ENCODE peak calls at places on chromosomes 6 and 20, in five cellular contexts. G is ACHN, T is neural progenitor cell, I is lower leg skin, J is activated T-cell treated with anti-CD3 and anti-CD28 coated beads for 1 hour. P is an unnamed sample.
A peak's percentile ranks its signal among the peaks of the same experiment; 100 is the strongest.

GRCh38 chr6:68497927-68498326 is 137.2 kb upstream of the ADGRB3 start:
- DNase-seq in G (no peak), T (no peak), J (no peak), I (no peak), P (no peak)

GRCh38 chr6:53302678-53303360 is 45.9 kb downstream of the ELOVL5 start:
- DNase-seq in I (no peak), J (no peak), T (no peak), G (peak; percentile 75), P (no peak)

GRCh38 chr6:144264270-144265060 is 20.7 kb upstream of the UTRN start:
- DNase-seq in I (peak; percentile 43), T (peak; percentile 17), G (peak; percentile 94), J (no peak), P (peak; percentile 72)

GRCh38 chr20:20360464-20360863 is 7.4 kb upstream of the INSM1 start:
- DNase-seq in T (peak; percentile 76), I (no peak), G (peak; percentile 53), J (peak; percentile 5), P (no peak)

GRCh38 chr20:32564921-32565734 is 20.0 kb downstream of the NOL4L start:
- DNase-seq in G (no peak), J (no peak), I (peak; percentile 49), T (no peak), P (no peak)

GRCh38 chr6:55276745-55277627 is 50.3 kb upstream of the GFRAL start:
- DNase-seq in J (no peak), I (no peak), G (peak; percentile 62), T (peak; percentile 71), P (peak; percentile 2)

GRCh38 chr6:161131367-161131766 is 139.8 kb downstream of the MAP3K4 start:
- DNase-seq in J (no peak), T (no peak), I (no peak), G (no peak), P (no peak)

GRCh38 chr6:145028144-145028818 is 707.0 kb downstream of the EPM2A start:
- DNase-seq in J (no peak), I (no peak), G (peak; percentile 47), T (peak; percentile 59), P (no peak)

GRCh38 chr20:59123011-59123676 is 40.5 kb upstream of the ZNF831 start:
- DNase-seq in T (no peak), J (peak; percentile 32), I (no peak), G (no peak), P (no peak)

GRCh38 chr20:50354690-50355592 is 155.2 kb upstream of the PTPN1 start:
- DNase-seq in J (no peak), T (no peak), G (no peak), I (no peak), P (no peak)

GRCh38 chr6:30171677-30172471 is 8.5 kb downstream of the TRIM15 start:
- DNase-seq in G (no peak), T (peak; percentile 79), I (no peak), J (no peak), P (no peak)

GRCh38 chr6:148146717-148147116 is 195.9 kb upstream of the SASH1 start:
- DNase-seq in I (no peak), T (no peak), G (no peak), J (no peak), P (no peak)

GRCh38 chr6:146859795-146860495 is 261.2 kb downstream of the ADGB start:
- DNase-seq in I (no peak), T (no peak), J (no peak), G (no peak), P (no peak)

GRCh38 chr6:35302604-35303218 is 5.1 kb downstream of the DEF6 start:
- DNase-seq in T (no peak), J (peak; percentile 75), I (peak; percentile 53), G (peak; percentile 25), P (no peak)

GRCh38 chr6:156794546-156794945 is 17.4 kb downstream of the ARID1B start:
- DNase-seq in I (no peak), G (no peak), T (no peak), J (no peak), P (no peak)

GRCh38 chr6:33313105-33313708 is 671 bp downstream of the TAPBP start:
- DNase-seq in I (no peak), G (no peak), J (no peak), T (peak; percentile 72), P (no peak)

GRCh38 chr6:108839068-108839467 is 9.2 kb upstream of the ARMC2 start:
- DNase-seq in I (no peak), T (peak; percentile 20), G (no peak), J (no peak), P (no peak)